ENCODE peak calls at places on chromosomes 1 and 21, in seven cellular contexts. G is WERI-Rb-1, F is heart left ventricle, A is body of pancreas, W is left ventricle myocardium inferior, H is MM.1S, O is OCI-LY7. J is an unnamed sample.

GRCh38 chr1:247294282-247294681 is 37.4 kb downstream of the ZNF496 start:
- DNase-seq in W (no peak), G (no peak), H (no peak), F (no peak), O (no peak), A (no peak), J (no peak)

GRCh38 chr1:13730751-13731482 is 30.9 kb downstream of the PRDM2 start:
- DNase-seq in H (peak; percentile 92), F (peak; percentile 17), O (peak; percentile 97), A (no peak), W (no peak), G (peak; percentile 17), J (peak; percentile 27)

GRCh38 chr1:187654635-187655034 is 825.9 kb downstream of the PLA2G4A start:
- DNase-seq in A (no peak), W (no peak), O (no peak), F (no peak), G (no peak), H (no peak), J (no peak)

GRCh38 chr1:224353975-224354930 is 2.4 kb upstream of the CNIH4 start:
- DNase-seq in F (no peak), G (no peak), H (no peak), W (no peak), O (no peak), A (no peak), J (no peak)

GRCh38 chr1:114164840-114165543 is 11.3 kb upstream of the SYT6 start:
- DNase-seq in H (no peak), F (no peak), A (no peak), W (no peak), G (peak; percentile 30), O (no peak), J (no peak)

GRCh38 chr1:229905031-229905545 is 161.9 kb upstream of the GALNT2 start:
- DNase-seq in G (no peak), A (peak; percentile 43), H (no peak), O (no peak), F (no peak), W (no peak), J (no peak)

GRCh38 chr1:16464917-16465625 is 24.5 kb downstream of the NECAP2 start:
- DNase-seq in H (no peak), F (no peak), W (no peak), A (no peak), G (no peak), O (no peak), J (no peak)

GRCh38 chr1:167602840-167603239 is 27.2 kb upstream of the RCSD1 start:
- DNase-seq in A (no peak), H (no peak), F (no peak), G (no peak), W (no peak), O (no peak), J (no peak)

GRCh38 chr1:41314781-41315481 is 46.3 kb upstream of the FOXO6 start:
- DNase-seq in O (no peak), F (no peak), W (no peak), H (no peak), G (peak; percentile 91), A (no peak), J (no peak)

GRCh38 chr1:27887215-27888035 is 15.1 kb downstream of the THEMIS2 start:
- DNase-seq in A (no peak), G (no peak), H (no peak), F (no peak), W (no peak), O (peak; percentile 77), J (no peak)

GRCh38 chr1:32470431-32470830 is 5.6 kb downstream of the ZBTB8B start:
- DNase-seq in H (no peak), F (no peak), A (no peak), W (no peak), O (no peak), G (no peak), J (no peak)

GRCh38 chr1:231172411-231172810 is 10.6 kb downstream of the TRIM67 start:
- DNase-seq in O (no peak), G (no peak), A (peak; percentile 34), W (peak; percentile 55), F (peak; percentile 32), H (no peak), J (no peak)

GRCh38 chr1:8910914-8911313 is 32.4 kb upstream of the ENO1 start:
- DNase-seq in A (no peak), F (no peak), O (no peak), W (no peak), G (no peak), H (no peak), J (no peak)

GRCh38 chr1:29513357-29513756 is 277.0 kb downstream of the PTPRU start:
- DNase-seq in W (peak; percentile 22), G (peak; percentile 91), F (no peak), H (peak; percentile 32), O (peak; percentile 45), A (peak; percentile 29), J (no peak)

GRCh38 chr21:35222541-35222941 is 173.4 kb upstream of the RUNX1 start:
- DNase-seq in G (no peak), W (no peak), H (peak; percentile 94), A (no peak), F (no peak), O (peak; percentile 36), J (no peak)

GRCh38 chr1:20684050-20684620 is 23.0 kb upstream of the DDOST start:
- DNase-seq in W (no peak), O (no peak), F (no peak), G (no peak), A (no peak), H (no peak), J (no peak)
- H3K27ac ChIP-seq in W (peak overlapping the region; percentile 94), O (no peak overlapping the region), F (peak overlapping the region; percentile 90), G (no peak overlapping the region), A (no peak overlapping the region), H (no peak overlapping the region), J (peak overlapping the region; percentile 80)

DNA sequence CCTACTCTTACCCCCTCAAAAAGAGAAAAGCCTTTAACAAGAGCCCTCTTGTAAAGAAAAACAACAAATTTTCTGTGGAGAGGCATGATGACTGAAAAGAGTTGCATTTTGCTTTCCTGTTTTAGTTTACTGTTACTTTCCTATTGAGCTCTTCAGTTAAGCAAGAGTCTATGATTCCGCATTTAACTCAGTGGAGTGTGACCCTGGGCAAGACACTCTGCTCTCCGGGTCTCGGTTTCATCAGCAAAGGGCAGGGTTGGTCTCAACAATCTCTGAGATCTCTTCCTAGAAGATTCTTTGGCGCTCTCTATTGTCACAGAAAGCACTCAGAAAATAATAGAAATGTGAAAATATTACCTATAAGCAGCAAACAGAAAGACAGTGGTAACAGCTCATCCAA is 175.7 kb downstream of the TGFBR3 start:
- DNase-seq in F (no peak), A (no peak), G (no peak), O (no peak), W (no peak), H (no peak), J (no peak)
- H3K27ac ChIP-seq in F (peak overlapping the region; percentile 5), A (no peak overlapping the region), G (no peak overlapping the region), O (no peak overlapping the region), W (peak overlapping the region; percentile 83), H (no peak overlapping the region), J (no peak overlapping the region)

GRCh38 chr1:100955322-100955721 is 59.4 kb downstream of the SLC30A7 start:
- DNase-seq in G (no peak), H (no peak), O (no peak), A (no peak), F (no peak), W (no peak), J (no peak)

GRCh38 chr1:100950776-100951175 is 54.9 kb downstream of the SLC30A7 start:
- DNase-seq in W (no peak), A (no peak), O (no peak), G (no peak), H (no peak), F (no peak), J (no peak)

GRCh38 chr1:100950311-100950710 is 54.4 kb downstream of the SLC30A7 start:
- DNase-seq in F (no peak), A (no peak), H (no peak), O (no peak), G (no peak), W (no peak), J (no peak)

GRCh38 chr1:100952104-100952745 is 56.3 kb downstream of the SLC30A7 start:
- DNase-seq in W (no peak), A (no peak), O (no peak), F (no peak), G (no peak), H (no peak), J (no peak)

GRCh38 chr1:100953915-100954314 is 58.0 kb downstream of the SLC30A7 start:
- DNase-seq in G (no peak), H (no peak), F (no peak), O (no peak), A (no peak), W (no peak), J (no peak)
- H3K27ac ChIP-seq in G (no peak overlapping the region), H (no peak overlapping the region), F (no peak overlapping the region), O (no peak overlapping the region), A (no peak overlapping the region), W (no peak overlapping the region), J (no peak overlapping the region)

GRCh38 chr1:180112091-180112490 is 42.6 kb upstream of the QSOX1 start:
- DNase-seq in W (no peak), H (no peak), A (no peak), F (no peak), G (no peak), O (no peak), J (no peak)
- H3K27ac ChIP-seq in W (peak overlapping the region; percentile 61), H (no peak overlapping the region), A (no peak overlapping the region), F (no peak overlapping the region), G (no peak overlapping the region), O (no peak overlapping the region), J (no peak overlapping the region)

GRCh38 chr1:109622103-109622892 is 2.7 kb downstream of the AMPD2 start:
- DNase-seq in O (no peak), H (no peak), F (no peak), W (no peak), A (no peak), G (no peak), J (no peak)

GRCh38 chr1:109621402-109622101 is 1.9 kb downstream of the AMPD2 start:
- DNase-seq in O (no peak), G (no peak), H (no peak), A (no peak), F (no peak), W (no peak), J (no peak)

GRCh38 chr1:109623601-109624161 is 4.0 kb downstream of the AMPD2 start:
- DNase-seq in A (no peak), O (no peak), F (no peak), H (no peak), G (no peak), W (no peak), J (peak; percentile 49)

GRCh38 chr1:109624215-109625010 is 4.8 kb downstream of the AMPD2 start:
- DNase-seq in W (no peak), H (no peak), G (peak; percentile 60), A (no peak), O (peak; percentile 72), F (no peak), J (no peak)

GRCh38 chr1:109622895-109623294 is 3.3 kb downstream of the AMPD2 start:
- DNase-seq in O (no peak), G (no peak), H (no peak), F (no peak), A (no peak), W (no peak), J (no peak)
- H3K27ac ChIP-seq in O (no peak overlapping the region), G (no peak overlapping the region), H (no peak overlapping the region), F (peak overlapping the region; percentile 13), A (no peak overlapping the region), W (no peak overlapping the region), J (no peak overlapping the region)